ENCODE peak calls at places on chromosomes 5 and 9, in six cellular contexts. F is fibroblast of villous mesenchyme, M is ovary, W is mammary epithelial cell, Z is neural crest cell, L is HFFc6. G is an unnamed sample.

GRCh38 chr5:154311362-154311761 is 120.8 kb downstream of the GALNT10 start:
- DNase-seq in M (no peak), F (peak), W (no peak), Z (no peak), L (no peak), G (no peak)

GRCh38 chr5:35656721-35657120 is 39.1 kb downstream of the SPEF2 start:
- DNase-seq in W (no peak), Z (no peak), F (no peak), M (no peak), L (peak), G (no peak)

GRCh38 chr9:113628621-113629020 is 165.1 kb downstream of the RGS3 start:
- DNase-seq in F (no peak), L (no peak), Z (no peak), W (no peak), M (no peak), G (no peak)

GRCh38 chr5:134005415-134006118 is 792 bp upstream of the VDAC1 start:
- DNase-seq in L (no peak), F (peak), W (no peak), M (peak), Z (no peak), G (no peak)

GRCh38 chr9:114205171-114206015 is 50.1 kb downstream of the COL27A1 start:
- DNase-seq in Z (no peak), M (no peak), L (no peak), W (no peak), F (no peak), G (no peak)

GRCh38 chr5:180918380-180918779 is 19.4 kb downstream of the BTNL8 start:
- DNase-seq in W (no peak), F (no peak), Z (no peak), M (no peak), L (no peak), G (no peak)

GRCh38 chr5:68845121-68845520 is 248.7 kb upstream of the SLC30A5 start:
- DNase-seq in Z (no peak), L (peak), M (no peak), W (peak), F (peak), G (no peak)

GRCh38 chr5:172007795-172008465 is 1.5 kb upstream of the FBXW11 start:
- DNase-seq in F (peak), M (peak), Z (no peak), L (peak), W (peak), G (peak)

GRCh38 chr9:18682907-18683306 is 209.0 kb downstream of the ADAMTSL1 start:
- DNase-seq in L (no peak), Z (no peak), M (no peak), W (no peak), F (no peak), G (no peak)

GRCh38 chr9:132646726-132647125 is 23.1 kb downstream of the DDX31 start:
- DNase-seq in W (no peak), M (no peak), F (peak), Z (no peak), L (no peak), G (no peak)

GRCh38 chr5:170114271-170114670 is 8.6 kb downstream of the FOXI1 start:
- DNase-seq in Z (no peak), L (no peak), W (no peak), M (no peak), F (no peak), G (no peak)

GRCh38 chr9:133731876-133732321 is 6.3 kb downstream of the SARDH start:
- DNase-seq in Z (no peak), W (peak), M (no peak), F (peak), L (peak), G (peak)

GRCh38 chr5:124444147-124444775 is 302.2 kb downstream of the ZNF608 start:
- DNase-seq in M (no peak), L (no peak), W (no peak), F (no peak), Z (no peak), G (no peak)

GRCh38 chr5:172724658-172725183 is 46.3 kb downstream of the DUSP1 start:
- DNase-seq in M (no peak), W (no peak), F (no peak), Z (no peak), L (no peak), G (no peak)

GRCh38 chr9:100641166-100641565 is 63.3 kb downstream of the CAVIN4 start:
- DNase-seq in M (no peak), W (no peak), F (no peak), L (no peak), Z (no peak), G (no peak)